ENCODE peak calls at places on chromosomes 2 and 18, in ten cellular contexts. F is heart right ventricle; S is fibroblast of lung; Q is IMR-90; H is body of pancreas; C is thoracic aorta; E is pancreas; V is gastrocnemius medialis; D is CD8-positive, alpha-beta memory T cell; U is left ventricle myocardium inferior. R is an unnamed sample.

GRCh38 chr2:149597050-149598013 is 9.8 kb upstream of the MMADHC start:
- DNase-seq in Q (peak), E (no peak), F (peak), H (peak), C (no peak), S (peak), V (peak), U (no peak), D (peak), R (peak)

GRCh38 chr2:173986805-173987204 is 21.6 kb upstream of the SP3 start:
- DNase-seq in U (no peak), C (no peak), S (no peak), E (no peak), H (peak), Q (peak), D (no peak), V (peak), F (peak), R (no peak)

GRCh38 chr2:63023444-63023843 is 27.2 kb upstream of the OTX1 start:
- DNase-seq in F (no peak), E (no peak), U (no peak), Q (peak), D (no peak), S (peak), V (no peak), H (no peak), C (no peak), R (no peak)

GRCh38 chr18:74468547-74469014 is 11.5 kb upstream of the DIPK1C start:
- DNase-seq in V (no peak), H (no peak), U (no peak), D (no peak), Q (no peak), F (no peak), E (no peak), C (no peak), S (peak), R (peak)

GRCh38 chr2:78439122-78439521 is 586.4 kb upstream of the REG3G start:
- DNase-seq in S (no peak), F (no peak), D (no peak), U (no peak), Q (no peak), V (no peak), E (no peak), C (no peak), H (no peak), R (no peak)

GRCh38 chr2:11398710-11399109 is 54.3 kb upstream of the ROCK2 start:
- DNase-seq in S (no peak), E (no peak), U (peak), D (no peak), V (peak), F (peak), C (no peak), Q (no peak), H (no peak), R (no peak)

GRCh38 chr2:150517951-150518680 is 30.6 kb upstream of the RND3 start:
- DNase-seq in V (no peak), S (peak), C (no peak), U (no peak), E (no peak), F (no peak), D (no peak), Q (peak), H (no peak), R (peak)

GRCh38 chr2:196459539-196459938 is 180.0 kb upstream of the CCDC150 start:
- DNase-seq in E (no peak), U (no peak), V (no peak), H (no peak), S (peak), Q (peak), F (no peak), D (no peak), C (no peak), R (no peak)

GRCh38 chr2:88123164-88123974 is 4.5 kb downstream of the FABP1 start:
- DNase-seq in Q (no peak), U (no peak), D (no peak), F (no peak), E (no peak), S (no peak), H (no peak), C (no peak), V (no peak), R (no peak)

GRCh38 chr18:3400567-3401296 is 49.2 kb upstream of the TGIF1 start:
- DNase-seq in E (no peak), C (no peak), F (no peak), H (no peak), Q (no peak), U (no peak), V (no peak), S (no peak), D (no peak), R (no peak)

GRCh38 chr18:9435041-9435440 is 40.3 kb upstream of the RALBP1 start:
- DNase-seq in S (no peak), E (no peak), V (no peak), Q (no peak), C (no peak), U (no peak), D (no peak), H (no peak), F (no peak), R (no peak)

GRCh38 chr18:77059294-77059916 is 73.2 kb downstream of the MBP start:
- DNase-seq in Q (peak), S (peak), H (peak), C (no peak), U (no peak), F (no peak), V (peak), E (no peak), D (no peak), R (peak)

GRCh38 chr2:43890855-43891254 is 52.1 kb downstream of the ABCG8 start:
- DNase-seq in F (no peak), Q (peak), C (no peak), U (no peak), S (peak), D (no peak), H (no peak), E (no peak), V (no peak), R (no peak)

GRCh38 chr2:121804340-121804739 is 48.9 kb downstream of the TSN start:
- DNase-seq in E (no peak), D (no peak), U (no peak), F (no peak), S (peak), V (no peak), C (no peak), H (no peak), Q (peak), R (no peak)

GRCh38 chr2:112690853-112691390 is 29.9 kb upstream of the NT5DC4 start:
- DNase-seq in D (peak), H (peak), Q (peak), S (peak), F (peak), U (peak), C (no peak), E (peak), V (peak), R (peak)

GRCh38 chr2:46393865-46394264 is 85.5 kb upstream of the TMEM247 start:
- DNase-seq in H (no peak), F (no peak), E (no peak), V (no peak), C (no peak), D (no peak), S (no peak), Q (no peak), U (no peak), R (no peak)

GRCh38 chr2:110702514-110702913 is 24.7 kb upstream of the BUB1 start:
- DNase-seq in V (no peak), U (no peak), Q (no peak), E (no peak), S (no peak), C (no peak), F (no peak), D (no peak), H (no peak), R (no peak)

GRCh38 chr2:110708455-110708854 is 23.9 kb upstream of the ACOXL start:
- DNase-seq in E (no peak), D (no peak), S (no peak), C (no peak), F (no peak), U (no peak), H (no peak), V (no peak), Q (no peak), R (no peak)

GRCh38 chr2:110702981-110703380 is 25.1 kb upstream of the BUB1 start:
- DNase-seq in U (no peak), V (no peak), H (no peak), F (no peak), D (no peak), E (no peak), Q (no peak), S (no peak), C (no peak), R (no peak)
- H3K27ac ChIP-seq in U (no peak), V (no peak), H (no peak), F (no peak), D (no peak), E (no peak), Q (no peak), S (no peak), C (no peak), R (no peak)

GRCh38 chr2:27084297-27085061 is 2.1 kb upstream of the KHK start:
- DNase-seq in F (no peak), V (no peak), C (no peak), D (no peak), S (no peak), H (no peak), Q (no peak), U (no peak), E (no peak), R (no peak)

GRCh38 chr2:27085062-27085669 is 1.4 kb upstream of the KHK start:
- DNase-seq in H (no peak), U (no peak), D (no peak), E (no peak), C (no peak), F (no peak), S (no peak), V (no peak), Q (no peak), R (no peak)

GRCh38 chr2:27086090-27086721 is 366 bp upstream of the KHK start:
- DNase-seq in S (peak), U (peak), D (peak), H (peak), E (peak), Q (peak), C (peak), V (peak), F (peak), R (peak)

GRCh38 chr2:27086722-27087446 is at the start of gene KHK:
- DNase-seq in C (no peak), S (peak), E (peak), U (peak), D (no peak), V (peak), Q (no peak), F (peak), H (peak), R (peak)

GRCh38 chr2:27085670-27086089 is 892 bp upstream of the KHK start:
- DNase-seq in H (peak), Q (peak), E (peak), D (no peak), V (peak), U (peak), S (peak), F (peak), C (no peak), R (no peak)
- H3K27ac ChIP-seq in H (peak), Q (peak), E (peak), D (peak), V (peak), U (peak), S (peak), F (peak), C (peak), R (peak)

GRCh38 chr2:67243919-67244318 is 153.2 kb upstream of the ETAA1 start:
- DNase-seq in Q (no peak), V (no peak), U (no peak), D (no peak), E (no peak), S (no peak), F (no peak), C (no peak), H (no peak), R (no peak)
- H3K27ac ChIP-seq in Q (no peak), V (no peak), U (no peak), D (no peak), E (no peak), S (no peak), F (no peak), C (no peak), H (no peak), R (no peak)

DNA sequence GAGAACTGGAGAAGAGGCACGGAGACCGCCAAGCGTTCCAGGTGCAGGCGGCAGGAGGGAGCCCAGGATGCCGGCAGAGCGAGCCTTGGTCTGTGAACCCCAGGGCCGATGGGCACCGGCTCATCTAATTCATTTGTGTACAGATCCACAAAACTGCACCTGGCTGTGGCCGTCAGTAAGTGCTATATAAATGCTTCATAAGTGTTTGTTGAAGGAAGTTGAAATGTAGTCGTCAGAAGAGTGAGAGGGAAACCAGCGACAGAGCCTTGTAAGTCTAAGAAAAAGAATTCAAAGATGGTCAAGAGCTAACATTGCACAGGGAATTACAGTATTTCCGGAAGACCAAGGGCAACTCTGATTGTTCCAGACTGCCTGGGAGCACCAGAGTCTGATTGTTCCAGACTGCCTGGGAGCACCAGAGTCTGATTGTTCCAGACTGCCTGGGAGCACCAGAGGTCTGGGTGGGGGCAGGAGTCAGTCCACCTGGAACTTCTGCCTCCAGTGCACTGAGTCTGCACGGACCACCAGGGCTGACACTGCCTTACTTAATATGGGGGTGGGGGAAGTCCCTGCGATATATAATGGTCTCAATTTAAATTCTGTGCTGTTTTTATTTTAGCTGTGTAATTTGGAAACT is 112.3 kb downstream of the BCL2 start:
- DNase-seq in C (no peak), V (no peak), E (no peak), F (no peak), S (no peak), Q (no peak), D (no peak), U (no peak), H (no peak), R (no peak)
- H3K27ac ChIP-seq in C (peak), V (no peak), E (no peak), F (no peak), S (no peak), Q (no peak), D (no peak), U (no peak), H (no peak), R (no peak)

DNA sequence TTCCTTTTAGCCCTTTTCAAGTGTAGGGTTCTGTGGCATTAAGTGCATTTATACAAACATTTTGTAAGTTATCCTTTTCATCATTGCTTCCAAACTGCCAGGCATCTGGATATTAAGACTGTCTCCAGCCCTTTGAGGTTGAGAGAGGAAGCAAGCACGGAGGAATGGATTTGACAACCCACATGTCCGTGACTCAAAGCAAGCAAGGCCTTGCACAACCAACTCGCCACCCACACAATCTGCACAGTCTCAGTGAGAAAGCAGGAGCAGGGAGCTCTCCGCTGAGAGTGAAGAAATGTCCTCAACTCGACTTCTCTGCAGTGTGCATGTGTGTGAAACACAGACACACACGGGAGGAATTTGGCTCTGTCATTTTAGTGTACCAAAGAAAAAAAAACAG is 65.5 kb downstream of the ATP8B1 start:
- DNase-seq in D (no peak), V (peak), E (peak), H (peak), C (peak), F (peak), S (peak), U (peak), Q (peak), R (peak)
- H3K27ac ChIP-seq in D (no peak), V (no peak), E (peak), H (no peak), C (peak), F (no peak), S (peak), U (peak), Q (peak), R (no peak)

GRCh38 chr2:216634317-216635148 is 1.3 kb downstream of the IGFBP2 start:
- DNase-seq in S (no peak), Q (no peak), H (no peak), C (no peak), E (no peak), F (no peak), U (no peak), D (no peak), V (no peak), R (no peak)
- H3K27ac ChIP-seq in S (no peak), Q (no peak), H (peak), C (peak), E (peak), F (no peak), U (peak), D (no peak), V (peak), R (no peak)

R was measured in foreskin keratinocyte.